ENCODE peak calls at places on chromosomes 2 and 18, in seven cellular contexts. V, F, A, T, N, S and Q are unnamed samples. For H3K4me1, the result is how much of the 10 kb centered on the place peaks cover.

GRCh38 chr2:202171246-202171833 is 67.1 kb downstream of the SUMO1 start:
- DNase-seq in T (no peak), A (no peak), V (no peak), S (no peak), F (no peak), N (no peak), Q (no peak)

GRCh38 chr2:164560181-164560792 is 61.0 kb downstream of the GRB14 start:
- DNase-seq in N (no peak), A (no peak), S (no peak), V (no peak), F (no peak), T (no peak), Q (no peak)

GRCh38 chr2:46335966-46336436 is 38.8 kb downstream of the EPAS1 start:
- DNase-seq in V (no peak), F (no peak), T (no peak), A (no peak), N (peak), S (peak), Q (no peak)

GRCh38 chr2:181104512-181105121 is 124.2 kb downstream of the UBE2E3 start:
- DNase-seq in S (no peak), F (no peak), N (peak), A (peak), V (no peak), T (no peak), Q (no peak)

GRCh38 chr2:133986076-133986837 is 267.6 kb upstream of the MGAT5 start:
- DNase-seq in A (no peak), V (no peak), T (no peak), F (no peak), N (peak), S (no peak), Q (no peak)

GRCh38 chr2:24010477-24011277 is 792 bp downstream of the MFSD2B start:
- DNase-seq in V (no peak), F (no peak), S (no peak), A (no peak), N (no peak), T (no peak), Q (no peak)

GRCh38 chr2:211498551-211499205 is 942.3 kb downstream of the CPS1 start:
- DNase-seq in N (no peak), V (no peak), T (no peak), S (no peak), A (no peak), F (no peak), Q (no peak)

GRCh38 chr2:16181741-16182090 is 241.4 kb downstream of the MYCN start:
- DNase-seq in F (no peak), T (no peak), V (no peak), A (no peak), S (no peak), N (no peak), Q (no peak)

GRCh38 chr2:10190737-10191532 is 68.4 kb downstream of the RRM2 start:
- DNase-seq in T (no peak), S (no peak), N (no peak), A (no peak), V (no peak), F (no peak), Q (no peak)

GRCh38 chr2:222024934-222025890 is 273.6 kb downstream of the PAX3 start:
- DNase-seq in T (no peak), V (no peak), F (no peak), N (peak), A (peak), S (no peak), Q (no peak)

GRCh38 chr2:168633200-168633599 is 169.2 kb upstream of the NOSTRIN start:
- DNase-seq in T (no peak), A (no peak), V (no peak), S (no peak), N (no peak), F (no peak), Q (no peak)

GRCh38 chr2:98709530-98709929 is 21.4 kb downstream of the MGAT4A start:
- DNase-seq in V (no peak), N (no peak), T (no peak), F (no peak), S (no peak), A (no peak), Q (no peak)

GRCh38 chr2:155975734-155976133 is 356.8 kb downstream of the NR4A2 start:
- DNase-seq in T (no peak), N (no peak), A (no peak), V (no peak), S (no peak), F (no peak), Q (no peak)

DNA sequence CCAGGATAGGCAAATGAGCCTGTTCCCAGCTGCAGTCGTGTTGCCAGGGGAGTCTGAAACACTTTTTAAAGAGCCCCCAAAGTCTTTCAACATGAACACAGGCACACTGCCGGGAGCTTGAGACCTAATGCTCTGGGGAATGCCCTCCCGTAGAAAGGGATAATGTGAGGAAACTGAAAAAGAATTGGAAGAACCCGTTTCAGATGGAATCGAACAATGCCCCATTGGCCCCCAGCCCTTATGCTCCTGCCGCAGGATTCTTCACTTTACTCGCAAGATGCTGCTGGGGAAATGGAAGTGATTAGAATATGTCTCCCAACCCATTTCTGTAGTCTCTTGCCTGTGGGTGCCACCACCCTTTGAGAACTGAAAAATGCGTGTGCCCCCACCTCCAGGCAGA is 136.3 kb upstream of the GATA6 start:
- DNase-seq in N (no peak), A (no peak), S (no peak), T (no peak), V (no peak), F (no peak), Q (no peak)
- H3K4me3 ChIP-seq in N (no peak), A (no peak), S (no peak), T (no peak), V (no peak), F (no peak), Q (no peak)

GRCh38 chr18:37537868-37538525 is 27.6 kb downstream of the CELF4 start:
- DNase-seq in V (peak), T (no peak), N (peak), S (peak), A (peak), F (peak), Q (no peak)
- TF ChIP-seq CTCF in V (peak), T (peak), N (peak), S (peak), A (peak), F (peak), Q (peak)

GRCh38 chr2:36405183-36405582 is 49.6 kb downstream of the CRIM1 start:
- DNase-seq in V (no peak), F (no peak), T (no peak), N (no peak), A (no peak), S (no peak), Q (no peak)

GRCh38 chr2:36404754-36405153 is 49.2 kb downstream of the CRIM1 start:
- DNase-seq in A (no peak), V (no peak), F (no peak), T (no peak), N (no peak), S (no peak), Q (no peak)

GRCh38 chr2:36408198-36408703 is 52.7 kb downstream of the CRIM1 start:
- DNase-seq in T (no peak), N (no peak), V (peak), A (no peak), S (no peak), F (no peak), Q (no peak)

GRCh38 chr2:36407403-36407802 is 51.8 kb downstream of the CRIM1 start:
- DNase-seq in A (no peak), N (no peak), F (no peak), V (no peak), S (no peak), T (no peak), Q (no peak)

GRCh38 chr2:36406296-36406695 is 50.7 kb downstream of the CRIM1 start:
- DNase-seq in A (no peak), T (no peak), F (no peak), S (no peak), N (no peak), V (no peak), Q (no peak)
- H3K4me1 ChIP-seq in A (under half), T (half or more), F (half or more), S (under half), N (half or more), V (half or more), Q (half or more)

GRCh38 chr18:25353080-25353479 is 1.1 kb upstream of the ZNF521 start:
- DNase-seq in S (no peak), N (no peak), A (no peak), F (no peak), V (no peak), T (no peak), Q (no peak)
- H3K4me3 ChIP-seq in S (no peak), N (no peak), A (no peak), F (no peak), V (peak), T (no peak), Q (no peak)

DNA sequence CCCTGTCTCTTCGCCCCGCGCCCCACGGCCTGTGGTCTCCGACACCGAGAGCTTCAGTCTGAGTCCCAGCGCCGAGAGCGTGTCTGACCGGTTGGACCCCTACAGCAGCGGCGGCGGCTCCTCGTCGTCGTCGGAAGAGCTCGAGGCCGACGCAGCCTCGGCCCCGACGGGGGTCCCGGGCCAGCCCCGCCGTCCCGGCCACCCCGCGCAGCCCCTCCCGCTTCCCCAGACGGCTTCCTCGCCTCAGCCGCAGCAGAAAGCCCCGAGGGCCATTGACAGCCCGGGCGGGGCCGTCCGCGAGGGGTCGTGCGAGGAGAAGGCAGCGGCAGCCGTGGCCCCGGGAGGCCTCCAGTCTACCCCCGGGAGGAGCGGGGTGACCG is 1.3 kb downstream of the PHLPP1 start:
- DNase-seq in S (peak), T (no peak), A (peak), N (peak), V (peak), F (peak), Q (peak)
- TF ChIP-seq CTCF in S (no peak), T (no peak), A (no peak), N (peak), V (no peak), F (no peak), Q (peak)